ENCODE peak calls at places on chromosomes 7 and 10, in six cellular contexts. One of them, this sample, is unnamed.

GRCh38 chr7:81986745-81987470 is 217.1 kb upstream of the HGF start:
- DNase-seq in stimulated activated CD4-positive, alpha-beta T cell treated with anti-CD3 and anti-CD28 coated beads, Interleukin-2, amount 100 ng/mL, for 4 hours: no peak
- DNase-seq in skeletal muscle cell: no peak
- DNase-seq in GM23248: no peak
- DNase-seq in lower leg skin: no peak
- DNase-seq in GM20000: no peak
- DNase-seq in this sample: no peak

GRCh38 chr7:12093365-12093764 is 117.7 kb upstream of the TMEM106B start:
- DNase-seq in stimulated activated CD4-positive, alpha-beta T cell treated with anti-CD3 and anti-CD28 coated beads, Interleukin-2, amount 100 ng/mL, for 4 hours: no peak
- DNase-seq in skeletal muscle cell: no peak
- DNase-seq in GM23248: no peak
- DNase-seq in lower leg skin: no peak
- DNase-seq in GM20000: no peak
- DNase-seq in this sample: no peak

GRCh38 chr10:60446855-60447254 is 57.2 kb upstream of the ANK3 start:
- DNase-seq in stimulated activated CD4-positive, alpha-beta T cell treated with anti-CD3 and anti-CD28 coated beads, Interleukin-2, amount 100 ng/mL, for 4 hours: no peak
- DNase-seq in skeletal muscle cell: no peak
- DNase-seq in GM23248: peak; percentile 29
- DNase-seq in lower leg skin: no peak
- DNase-seq in GM20000: no peak
- DNase-seq in this sample: no peak

GRCh38 chr10:11586170-11586569 is 25.3 kb downstream of the USP6NL start:
- DNase-seq in stimulated activated CD4-positive, alpha-beta T cell treated with anti-CD3 and anti-CD28 coated beads, Interleukin-2, amount 100 ng/mL, for 4 hours: no peak
- DNase-seq in skeletal muscle cell: no peak
- DNase-seq in GM23248: peak; percentile 34
- DNase-seq in lower leg skin: no peak
- DNase-seq in GM20000: no peak
- DNase-seq in this sample: no peak

GRCh38 chr10:93421426-93421825 is 60.7 kb downstream of the MYOF start:
- DNase-seq in stimulated activated CD4-positive, alpha-beta T cell treated with anti-CD3 and anti-CD28 coated beads, Interleukin-2, amount 100 ng/mL, for 4 hours: no peak
- DNase-seq in skeletal muscle cell: no peak
- DNase-seq in GM23248: no peak
- DNase-seq in lower leg skin: no peak
- DNase-seq in GM20000: no peak
- DNase-seq in this sample: no peak

GRCh38 chr7:41785840-41786239 is 83.0 kb upstream of the INHBA start:
- DNase-seq in stimulated activated CD4-positive, alpha-beta T cell treated with anti-CD3 and anti-CD28 coated beads, Interleukin-2, amount 100 ng/mL, for 4 hours: no peak
- DNase-seq in skeletal muscle cell: no peak
- DNase-seq in GM23248: no peak
- DNase-seq in lower leg skin: no peak
- DNase-seq in GM20000: no peak
- DNase-seq in this sample: no peak

GRCh38 chr10:108544500-108545120 is 1378.7 kb downstream of the XPNPEP1 start:
- DNase-seq in stimulated activated CD4-positive, alpha-beta T cell treated with anti-CD3 and anti-CD28 coated beads, Interleukin-2, amount 100 ng/mL, for 4 hours: no peak
- DNase-seq in skeletal muscle cell: no peak
- DNase-seq in GM23248: peak; percentile 83
- DNase-seq in lower leg skin: peak; percentile 87
- DNase-seq in GM20000: peak; percentile 8
- DNase-seq in this sample: no peak

GRCh38 chr7:15669443-15669842 is 17.0 kb downstream of the MEOX2 start:
- DNase-seq in stimulated activated CD4-positive, alpha-beta T cell treated with anti-CD3 and anti-CD28 coated beads, Interleukin-2, amount 100 ng/mL, for 4 hours: no peak
- DNase-seq in skeletal muscle cell: peak; percentile 54
- DNase-seq in GM23248: no peak
- DNase-seq in lower leg skin: no peak
- DNase-seq in GM20000: no peak
- DNase-seq in this sample: no peak

GRCh38 chr10:47351899-47352815 is 4.0 kb downstream of the RBP3 start:
- DNase-seq in stimulated activated CD4-positive, alpha-beta T cell treated with anti-CD3 and anti-CD28 coated beads, Interleukin-2, amount 100 ng/mL, for 4 hours: no peak
- DNase-seq in skeletal muscle cell: no peak
- DNase-seq in GM23248: no peak
- DNase-seq in lower leg skin: no peak
- DNase-seq in GM20000: no peak
- DNase-seq in this sample: no peak

GRCh38 chr10:15843705-15844104 is 16.6 kb downstream of the MINDY3 start:
- DNase-seq in stimulated activated CD4-positive, alpha-beta T cell treated with anti-CD3 and anti-CD28 coated beads, Interleukin-2, amount 100 ng/mL, for 4 hours: no peak
- DNase-seq in skeletal muscle cell: no peak
- DNase-seq in GM23248: no peak
- DNase-seq in lower leg skin: no peak
- DNase-seq in GM20000: no peak
- DNase-seq in this sample: no peak

GRCh38 chr7:90111-91063 is 102.0 kb upstream of the FAM20C start:
- DNase-seq in stimulated activated CD4-positive, alpha-beta T cell treated with anti-CD3 and anti-CD28 coated beads, Interleukin-2, amount 100 ng/mL, for 4 hours: no peak
- DNase-seq in skeletal muscle cell: peak; percentile 66
- DNase-seq in GM23248: peak; percentile 75
- DNase-seq in lower leg skin: no peak
- DNase-seq in GM20000: no peak
- DNase-seq in this sample: no peak

GRCh38 chr10:70355234-70356021 is 27.0 kb downstream of the LRRC20 start:
- DNase-seq in stimulated activated CD4-positive, alpha-beta T cell treated with anti-CD3 and anti-CD28 coated beads, Interleukin-2, amount 100 ng/mL, for 4 hours: no peak
- DNase-seq in skeletal muscle cell: no peak
- DNase-seq in GM23248: no peak
- DNase-seq in lower leg skin: no peak
- DNase-seq in GM20000: peak; percentile 63
- DNase-seq in this sample: no peak

This sample was measured in suprapubic skin.